ENCODE peak calls at places on chromosomes 11 and 22, in four cellular contexts. D, C, U and N are unnamed samples.

GRCh38 chr11:62725686-62726085 is 1.6 kb downstream of the HNRNPUL2 start:
- DNase-seq in D (peak), U (no peak), C (no peak), N (no peak)

GRCh38 chr11:128555606-128556005 is 31.8 kb downstream of the ETS1 start:
- DNase-seq in U (no peak), D (peak), C (no peak), N (no peak)

GRCh38 chr11:1198766-1199688 is 23.8 kb upstream of the MUC5B start:
- DNase-seq in U (no peak), D (no peak), C (no peak), N (no peak)

GRCh38 chr11:73797457-73797856 is 9.8 kb downstream of the MRPL48 start:
- DNase-seq in D (no peak), U (no peak), C (no peak), N (no peak)

GRCh38 chr11:99197477-99197876 is 176.7 kb downstream of the CNTN5 start:
- DNase-seq in U (no peak), D (no peak), C (no peak), N (no peak)

GRCh38 chr22:38799265-38800002 is 5.5 kb upstream of the DNAL4 start:
- DNase-seq in U (no peak), C (no peak), D (no peak), N (no peak)

GRCh38 chr22:17866621-17867020 is 92.4 kb upstream of the BID start:
- DNase-seq in D (no peak), U (no peak), C (no peak), N (no peak)

GRCh38 chr11:72969894-72970335 is 155.7 kb downstream of the ATG16L2 start:
- DNase-seq in C (no peak), U (peak), D (no peak), N (no peak)

GRCh38 chr11:35116245-35116644 is 22.7 kb upstream of the CD44 start:
- DNase-seq in D (no peak), C (no peak), U (no peak), N (no peak)

GRCh38 chr11:124832571-124832970 is 32.4 kb upstream of the MSANTD2 start:
- DNase-seq in D (no peak), U (no peak), C (no peak), N (no peak)

GRCh38 chr11:60910281-60910687 is 3.7 kb upstream of the TMEM109 start:
- DNase-seq in D (no peak), C (no peak), U (peak), N (no peak)

GRCh38 chr22:28015056-28015445 is 96.0 kb upstream of the PITPNB start:
- DNase-seq in U (no peak), D (no peak), C (no peak), N (no peak)

GRCh38 chr11:100353083-100353482 is 334.0 kb upstream of the ARHGAP42 start:
- DNase-seq in D (no peak), C (no peak), U (no peak), N (no peak)

GRCh38 chr11:126277780-126278179 is 5.1 kb upstream of the TIRAP start:
- DNase-seq in C (no peak), D (no peak), U (no peak), N (no peak)

GRCh38 chr22:26681395-26681821 is 24.0 kb downstream of the MIAT start:
- DNase-seq in U (no peak), C (no peak), D (no peak), N (no peak)

GRCh38 chr22:20033045-20033706 is 12.3 kb downstream of the TANGO2 start:
- DNase-seq in D (no peak), U (no peak), C (no peak), N (no peak)

GRCh38 chr11:77619576-77620198 is 17.9 kb downstream of the CLNS1A start:
- DNase-seq in C (no peak), D (peak), U (peak), N (peak)

GRCh38 chr11:132718711-132719641 is 813.3 kb downstream of the OPCML start:
- DNase-seq in U (no peak), D (no peak), C (no peak), N (no peak)

GRCh38 chr22:19105867-19106802 is 16.1 kb downstream of the DGCR2 start:
- DNase-seq in D (no peak), U (no peak), C (peak), N (peak)

GRCh38 chr11:133921026-133921425 is 35.7 kb downstream of the IGSF9B start:
- DNase-seq in U (no peak), D (no peak), C (no peak), N (no peak)

GRCh38 chr11:121716060-121716459 is 263.3 kb upstream of the SORL1-AS1 start:
- DNase-seq in U (no peak), D (no peak), C (no peak), N (no peak)

GRCh38 chr11:35364101-35364780 is 55.1 kb downstream of the SLC1A2 start:
- DNase-seq in C (no peak), D (no peak), U (no peak), N (no peak)

GRCh38 chr11:1288426-1289151 is 20.8 kb downstream of the TOLLIP start:
- DNase-seq in U (no peak), C (no peak), D (no peak), N (no peak)

GRCh38 chr11:87033561-87033960 is 4.2 kb upstream of the TMEM135 start:
- DNase-seq in C (no peak), U (no peak), D (no peak), N (no peak)

GRCh38 chr22:31106001-31106571 is 1.3 kb downstream of the SELENOM start:
- DNase-seq in D (no peak), C (no peak), U (no peak), N (no peak)

GRCh38 chr11:44335052-44335894 is 25.3 kb upstream of the ALX4 start:
- DNase-seq in U (no peak), C (no peak), D (no peak), N (no peak)

GRCh38 chr22:45284705-45285305 is at the start of gene UPK3A:
- DNase-seq in C (peak), U (no peak), D (no peak), N (no peak)

GRCh38 chr11:129852125-129852740 is 36.6 kb downstream of the TMEM45B start:
- DNase-seq in U (no peak), C (no peak), D (no peak), N (no peak)

GRCh38 chr22:18970180-18970947 is 34.3 kb upstream of the PRODH start:
- DNase-seq in U (no peak), C (peak), D (no peak), N (peak)

GRCh38 chr11:66062408-66062807 is 7.7 kb upstream of the PACS1 start:
- DNase-seq in U (no peak), D (no peak), C (no peak), N (no peak)

GRCh38 chr11:135075740-135076139 is 663.7 kb upstream of the B3GAT1 start:
- DNase-seq in C (peak), D (peak), U (no peak), N (peak)

GRCh38 chr11:10696797-10697620 is 3.5 kb upstream of the IRAG1 start:
- DNase-seq in C (no peak), D (no peak), U (no peak), N (no peak)

GRCh38 chr11:123356539-123356938 is 73.5 kb upstream of the GRAMD1B start:
- DNase-seq in C (no peak), D (no peak), U (no peak), N (no peak)

GRCh38 chr22:50621948-50622722 is 5.8 kb downstream of the ARSA start:
- DNase-seq in D (no peak), C (peak), U (peak), N (no peak)

GRCh38 chr11:110090466-110091026 is 2.6 kb upstream of the ZC3H12C start:
- DNase-seq in U (no peak), C (no peak), D (no peak), N (no peak)

GRCh38 chr11:110094298-110095073 is 1.3 kb downstream of the ZC3H12C start:
- DNase-seq in D (no peak), C (no peak), U (no peak), N (no peak)

GRCh38 chr11:110091995-110092576 is 1.1 kb upstream of the ZC3H12C start:
- DNase-seq in D (peak), C (no peak), U (no peak), N (peak)

GRCh38 chr11:110093407-110094297 is 460 bp downstream of the ZC3H12C start:
- DNase-seq in U (no peak), D (peak), C (peak), N (peak)

DNA sequence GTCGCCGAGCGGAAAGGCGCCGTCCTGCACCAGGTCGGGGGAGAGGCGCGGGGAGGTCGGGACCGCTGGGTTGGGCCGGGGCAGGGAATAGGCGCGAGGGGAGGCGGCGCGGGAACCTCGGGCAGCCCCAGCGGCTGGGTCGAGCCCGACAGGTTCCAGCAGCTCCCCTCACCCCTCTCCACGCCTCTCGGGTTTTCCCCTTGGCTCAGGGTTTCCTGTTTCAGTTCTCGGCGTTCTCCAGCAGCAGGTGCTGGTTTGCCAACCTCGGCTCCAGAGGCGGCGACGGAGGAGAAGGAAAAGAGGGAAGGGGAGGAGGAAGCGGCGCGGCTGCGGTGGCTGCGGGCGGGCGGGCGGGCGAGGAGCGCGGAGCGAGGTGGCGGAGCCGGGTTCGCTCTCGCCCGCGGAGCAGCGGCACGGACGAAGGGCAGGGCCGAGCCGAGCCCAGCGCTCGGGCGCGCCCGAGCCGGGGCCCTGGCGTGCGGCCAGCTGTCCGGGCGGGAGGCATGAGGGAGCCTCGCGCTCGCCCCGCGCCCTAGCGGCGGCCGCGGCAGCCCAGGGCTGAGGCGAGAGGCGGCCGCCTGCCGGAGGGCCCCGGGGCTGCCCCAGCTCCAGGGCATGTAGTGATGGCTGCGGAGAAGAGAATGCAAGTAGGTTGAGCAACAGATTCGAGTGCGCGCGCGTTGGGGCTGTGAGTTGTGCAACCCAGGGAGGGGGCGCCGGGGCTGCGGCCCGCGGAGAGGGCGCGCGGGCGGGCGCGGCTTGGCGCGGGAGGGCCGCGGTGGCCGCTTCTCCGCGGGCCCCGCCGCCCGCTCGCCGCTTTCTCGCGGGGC is at the start of gene ZC3H12C:
- DNase-seq in U (no peak), D (peak), C (peak), N (peak)
- TF ChIP-seq FOXK2 in U (no peak), D (no peak), C (no peak), N (no peak)

DNA sequence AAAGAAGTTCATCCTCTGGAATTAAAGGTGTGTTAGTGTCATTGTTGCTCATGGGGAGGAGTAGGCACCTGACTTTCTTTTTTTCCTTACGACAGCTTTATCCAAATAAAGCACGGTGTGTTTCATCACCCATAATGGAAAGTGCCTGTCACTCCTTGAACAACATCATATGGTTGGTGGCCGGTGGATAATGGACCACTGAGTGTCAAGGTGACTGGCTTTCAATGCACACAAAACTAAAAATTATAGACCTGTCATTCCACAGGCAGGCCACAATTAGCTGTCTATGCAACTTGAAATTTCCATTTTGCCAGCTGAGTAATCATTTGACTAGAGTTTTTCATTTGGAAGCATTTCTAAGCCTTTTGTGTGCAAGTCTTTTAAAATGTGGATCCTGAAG is 45.0 kb upstream of the MPPED2 start:
- DNase-seq in C (no peak), U (no peak), D (no peak), N (no peak)
- TF ChIP-seq FOXK2 in C (no peak), U (no peak), D (no peak), N (no peak)

GRCh38 chr11:26201411-26201810 is 130.5 kb upstream of the ANO3 start:
- DNase-seq in U (no peak), C (no peak), D (no peak), N (no peak)
- TF ChIP-seq FOXK2 in U (no peak), C (no peak), D (no peak), N (no peak)

DNA sequence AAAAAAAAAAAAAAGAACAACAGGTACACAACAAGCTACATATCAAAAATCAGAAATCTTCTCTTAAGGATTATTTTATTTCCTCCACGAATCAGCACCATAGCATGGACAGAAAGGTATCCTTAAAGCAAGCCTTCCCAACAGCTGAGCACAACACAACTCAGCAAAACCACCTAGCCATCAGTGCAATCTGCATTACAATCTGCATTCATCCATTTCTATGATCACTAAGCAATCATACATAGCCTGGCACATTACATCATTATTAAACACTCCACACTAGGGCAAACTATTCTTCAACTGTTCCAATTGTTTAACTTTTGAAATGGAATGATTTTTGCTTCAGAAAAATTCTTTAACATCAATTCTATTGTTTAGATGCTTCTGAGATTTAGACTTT is 29.0 kb downstream of the MRTFA start:
- DNase-seq in D (no peak), U (no peak), C (no peak), N (no peak)
- TF ChIP-seq FOXK2 in D (no peak), U (no peak), C (no peak), N (no peak)

DNA sequence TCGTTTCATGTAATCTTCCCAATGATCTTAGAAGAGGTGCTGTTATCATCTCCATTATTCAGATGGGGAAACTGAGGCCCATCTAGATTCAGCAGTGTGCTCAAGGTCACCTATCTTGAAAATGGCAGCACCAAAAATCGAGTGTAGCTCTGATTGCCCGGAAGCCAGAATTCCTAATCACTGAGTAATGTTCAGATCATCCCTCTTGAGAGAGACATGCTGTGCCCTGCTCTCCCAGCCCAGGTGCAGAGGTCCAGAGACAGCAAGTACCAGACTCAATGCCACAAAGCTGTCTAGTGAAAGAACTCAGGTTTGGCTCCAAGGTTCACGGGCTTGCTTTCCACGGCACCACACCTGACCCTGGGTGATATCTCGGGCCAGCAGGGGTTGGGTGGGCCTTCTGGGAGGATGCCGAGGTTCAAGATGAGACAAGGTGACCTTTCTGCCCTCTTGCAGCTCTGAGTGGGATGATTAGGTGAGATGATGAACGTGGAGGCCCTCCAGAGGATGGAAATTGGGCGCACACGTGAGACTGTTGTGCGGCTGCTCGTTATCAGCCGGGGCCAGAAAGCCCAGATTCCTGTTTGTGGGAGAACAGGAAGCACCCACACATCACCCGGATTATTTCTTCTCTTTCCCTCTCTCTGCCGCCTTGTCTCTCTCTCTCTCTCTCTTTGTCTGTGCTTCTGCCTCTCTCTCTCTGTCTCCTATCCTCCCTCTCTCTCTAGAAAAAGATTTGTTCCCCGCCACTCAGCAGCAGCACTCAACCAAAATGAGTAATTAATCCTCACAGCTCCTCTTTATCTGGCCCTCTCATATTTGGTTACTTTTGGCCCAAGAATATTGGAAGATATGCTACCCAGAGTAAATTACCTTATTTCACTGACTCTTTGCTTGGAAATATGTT is 19.0 kb upstream of the RASD2 start:
- DNase-seq in U (no peak), D (no peak), C (peak), N (no peak)
- TF ChIP-seq FOXK2 in U (no peak), D (no peak), C (no peak), N (no peak)

GRCh38 chr11:45919276-45919675 is 1.6 kb upstream of the PEX16 start:
- DNase-seq in C (no peak), D (no peak), U (no peak), N (no peak)
- TF ChIP-seq FOXK2 in C (no peak), D (no peak), U (no peak), N (no peak)